ENCODE peak calls at places on chromosomes 11 and 22, in five cellular contexts. A is AG09309, O is DND-41, J is body of pancreas, V is neural progenitor cell. N is an unnamed sample.

GRCh38 chr11:117870176-117870952 is 6.1 kb downstream of the FXYD6 start:
- DNase-seq in V (peak; percentile 37), A (no peak), O (peak; percentile 37), J (peak; percentile 28), N (no peak)

GRCh38 chr22:45764051-45764450 is 92.4 kb downstream of the ATXN10 start:
- DNase-seq in A (no peak), J (no peak), V (peak; percentile 14), O (no peak), N (no peak)

GRCh38 chr22:44245438-44245837 is 64.7 kb downstream of the PARVG start:
- DNase-seq in J (no peak), A (no peak), O (no peak), V (no peak), N (no peak)

GRCh38 chr11:96155627-96156378 is 187.2 kb downstream of the MAML2 start:
- DNase-seq in A (peak; percentile 76), O (no peak), V (peak; percentile 18), J (peak; percentile 58), N (peak; percentile 77)

GRCh38 chr22:17086750-17087149 is 1.9 kb downstream of the IL17RA start:
- DNase-seq in O (no peak), J (no peak), A (no peak), V (no peak), N (no peak)

GRCh38 chr22:46673677-46674236 is 53.6 kb downstream of the GRAMD4 start:
- DNase-seq in A (no peak), O (no peak), V (no peak), J (no peak), N (no peak)

GRCh38 chr11:117902001-117902855 is 25.8 kb upstream of the FXYD6 start:
- DNase-seq in J (no peak), A (no peak), O (peak; percentile 3), V (no peak), N (no peak)

GRCh38 chr22:36211237-36211881 is 9.8 kb upstream of the APOL4 start:
- DNase-seq in O (no peak), J (no peak), V (no peak), A (no peak), N (no peak)

GRCh38 chr11:877565-877964 is 33.0 kb downstream of the CHID1 start:
- DNase-seq in J (no peak), A (no peak), V (peak; percentile 48), O (peak; percentile 53), N (no peak)

GRCh38 chr22:47495102-47495501 is 732.7 kb downstream of the TBC1D22A start:
- DNase-seq in J (no peak), A (no peak), V (no peak), O (peak; percentile 12), N (no peak)

GRCh38 chr22:45502215-45503070 is at the start of gene FBLN1:
- DNase-seq in A (no peak), V (peak; percentile 95), O (no peak), J (peak; percentile 42), N (no peak)

GRCh38 chr22:20268350-20269012 is 363 bp upstream of the RTN4R start:
- DNase-seq in V (peak; percentile 93), J (peak; percentile 78), A (no peak), O (peak; percentile 53), N (peak; percentile 49)

GRCh38 chr11:18379201-18379600 is 15.2 kb upstream of the LDHA start:
- DNase-seq in A (no peak), O (no peak), V (peak; percentile 80), J (peak; percentile 26), N (no peak)

GRCh38 chr11:43983221-43983795 is 40.9 kb downstream of the C11orf96 start:
- DNase-seq in J (no peak), V (no peak), O (no peak), A (no peak), N (no peak)

GRCh38 chr11:117818036-117818858 is 6.3 kb downstream of the FXYD2 start:
- DNase-seq in A (no peak), V (no peak), J (no peak), O (peak; percentile 52), N (peak; percentile 79)

GRCh38 chr11:73114110-73114834 is 27.8 kb downstream of the FCHSD2 start:
- DNase-seq in V (no peak), A (no peak), J (no peak), O (no peak), N (no peak)

GRCh38 chr11:12289667-12290476 is 87.5 kb upstream of the PARVA start:
- DNase-seq in V (no peak), A (no peak), O (peak; percentile 46), J (no peak), N (no peak)

GRCh38 chr11:43950323-43950855 is 8.0 kb downstream of the C11orf96 start:
- DNase-seq in A (no peak), V (no peak), J (no peak), O (no peak), N (no peak)

GRCh38 chr22:28989035-28989464 is 72.6 kb downstream of the C22orf31 start:
- DNase-seq in O (no peak), A (no peak), V (no peak), J (no peak), N (no peak)

GRCh38 chr11:111684259-111684658 is 81.9 kb downstream of the PPP2R1B start:
- DNase-seq in V (no peak), A (no peak), J (no peak), O (no peak), N (no peak)

GRCh38 chr11:71129624-71130023 is 122.8 kb downstream of the SHANK2 start:
- DNase-seq in A (peak; percentile 40), V (no peak), O (no peak), J (no peak), N (no peak)

GRCh38 chr11:106082096-106082495 is 4.6 kb downstream of the AASDHPPT start:
- DNase-seq in O (no peak), A (no peak), V (no peak), J (no peak), N (no peak)

GRCh38 chr11:97614571-97614970 is 1224.8 kb downstream of the JRKL start:
- DNase-seq in O (no peak), A (no peak), J (no peak), V (no peak), N (no peak)

GRCh38 chr11:97611345-97611744 is 1221.5 kb downstream of the JRKL start:
- DNase-seq in V (no peak), O (no peak), J (no peak), A (no peak), N (no peak)

GRCh38 chr11:97607301-97608000 is 1217.6 kb downstream of the JRKL start:
- DNase-seq in A (no peak), O (no peak), J (no peak), V (no peak), N (no peak)

GRCh38 chr11:97610854-97611253 is 1221.0 kb downstream of the JRKL start:
- DNase-seq in A (no peak), V (no peak), J (no peak), O (no peak), N (no peak)

GRCh38 chr11:97610000-97610399 is 1220.2 kb downstream of the JRKL start:
- DNase-seq in O (no peak), V (no peak), A (no peak), J (no peak), N (no peak)
- TF ChIP-seq CTCF in O (no peak), V (no peak), A (no peak), J (no peak), N (peak; percentile 29)

GRCh38 chr11:19790831-19791552 is 78.4 kb downstream of the NAV2 start:
- DNase-seq in J (peak; percentile 59), V (no peak), A (no peak), O (no peak), N (peak; percentile 32)
- H3K4me3 ChIP-seq in J (no peak overlapping the region), V (no peak overlapping the region), A (no peak overlapping the region), O (no peak overlapping the region), N (no peak overlapping the region)

GRCh38 chr11:14376920-14377319 is 17.9 kb upstream of the RRAS2 start:
- DNase-seq in V (no peak), A (no peak), J (no peak), O (no peak), N (no peak)

GRCh38 chr11:14372011-14372410 is 13.0 kb upstream of the RRAS2 start:
- DNase-seq in O (no peak), V (no peak), A (no peak), J (no peak), N (no peak)

GRCh38 chr11:14373941-14374646 is 15.1 kb upstream of the RRAS2 start:
- DNase-seq in A (peak; percentile 57), J (peak; percentile 57), V (no peak), O (no peak), N (no peak)

GRCh38 chr11:14378171-14378570 is 19.2 kb upstream of the RRAS2 start:
- DNase-seq in J (no peak), A (no peak), O (no peak), V (no peak), N (no peak)

DNA sequence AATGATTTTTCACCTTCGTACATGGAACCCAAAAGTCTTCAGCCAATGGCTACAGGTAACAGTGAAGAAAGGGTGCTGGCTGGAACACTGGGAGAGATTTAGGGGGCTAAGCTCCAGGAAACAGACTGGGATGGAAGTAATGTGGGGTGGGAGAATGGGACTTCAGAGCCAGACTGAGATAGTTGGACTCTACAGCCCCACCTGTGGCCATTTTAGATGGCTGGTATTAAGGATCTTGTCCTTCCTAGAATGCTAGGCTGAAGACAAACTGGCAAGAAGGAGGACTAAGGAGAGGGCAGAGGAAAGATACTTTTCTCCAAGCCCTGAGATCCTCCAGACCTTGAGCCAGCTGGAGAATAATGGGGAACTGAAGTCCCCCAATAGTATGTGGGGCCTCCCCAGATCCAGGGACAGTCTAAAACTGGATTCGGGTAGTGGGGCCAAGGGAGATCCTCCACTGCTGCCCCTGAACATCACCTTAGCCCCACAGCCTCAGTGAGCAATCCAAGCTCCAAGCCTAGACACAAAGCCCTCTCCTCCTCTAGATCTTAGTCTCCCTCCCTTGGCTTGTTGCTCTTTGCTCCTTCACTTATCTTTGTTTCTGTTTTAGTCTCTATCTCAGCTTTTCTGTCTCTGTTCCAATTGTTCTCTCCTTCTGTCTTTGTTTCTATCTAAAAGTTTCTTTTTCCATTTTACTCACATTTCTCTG is 16.1 kb upstream of the RRAS2 start:
- DNase-seq in O (no peak), V (peak; percentile 40), A (no peak), J (no peak), N (no peak)
- TF ChIP-seq CTCF in O (peak; percentile 20), V (peak; percentile 46), A (peak; percentile 8), J (no peak), N (peak; percentile 50)

GRCh38 chr11:75565916-75566762 is 4.1 kb downstream of the SERPINH1 start:
- DNase-seq in O (peak; percentile 40), J (no peak), A (no peak), V (no peak), N (no peak)
- H3K4me3 ChIP-seq in O (no peak overlapping the region), J (no peak overlapping the region), A (peak overlapping the region; percentile 96), V (no peak overlapping the region), N (no peak overlapping the region)

DNA sequence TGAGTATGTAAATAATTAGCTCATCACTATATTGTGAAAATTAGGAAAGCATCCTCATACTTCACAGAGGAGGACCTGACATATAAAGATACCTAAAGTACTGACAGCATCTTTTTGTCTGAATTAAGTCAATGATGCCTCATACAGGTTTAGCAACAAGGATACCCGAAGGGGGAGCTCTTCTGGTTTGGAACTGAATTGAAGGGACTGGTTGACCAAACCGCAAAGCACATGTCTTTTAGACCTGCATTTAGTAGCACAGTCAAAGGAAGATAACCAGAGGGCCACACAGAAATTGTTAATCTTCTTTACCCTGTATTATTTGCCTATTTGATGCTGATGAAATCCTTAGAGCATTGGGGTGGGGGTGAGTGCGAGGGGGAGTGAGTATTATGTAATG is 12.9 kb upstream of the WT1 start:
- DNase-seq in J (no peak), A (no peak), V (peak; percentile 74), O (no peak), N (no peak)
- TF ChIP-seq CTCF in J (no peak), A (no peak), V (peak; percentile 73), O (peak; percentile 33), N (peak; percentile 56)

GRCh38 chr11:129637473-129637872 is 178.2 kb upstream of the TMEM45B start:
- DNase-seq in A (no peak), V (no peak), J (no peak), O (no peak), N (no peak)
- H3K4me3 ChIP-seq in A (no peak overlapping the region), V (no peak overlapping the region), J (no peak overlapping the region), O (no peak overlapping the region), N (no peak overlapping the region)